ENCODE peak calls at places on chromosomes 13 and 19, in ten cellular contexts. C, Y, I, O, Q, H, P, A, J and B are unnamed samples.

GRCh38 chr19:4577020-4577782 is 17.7 kb upstream of the SEMA6B start:
- DNase-seq in C (no peak), Y (no peak), I (no peak), O (no peak), Q (peak; percentile 52), H (no peak), P (no peak), A (no peak), J (peak; percentile 8), B (no peak)

GRCh38 chr13:114082849-114083645 is 49.4 kb downstream of the RASA3 start:
- DNase-seq in C (peak; percentile 65), Y (no peak), I (no peak), O (no peak), Q (no peak), H (no peak), P (no peak), A (no peak), J (no peak), B (no peak)

GRCh38 chr13:110361365-110361911 is 54.4 kb downstream of the COL4A2 start:
- DNase-seq in C (peak; percentile 66), Y (peak; percentile 50), I (peak; percentile 81), O (peak; percentile 95), Q (no peak), H (no peak), P (peak; percentile 97), A (peak; percentile 83), J (no peak), B (no peak)

GRCh38 chr13:52067237-52067636 is 42.7 kb downstream of the UTP14C start:
- DNase-seq in C (no peak), Y (no peak), I (no peak), O (no peak), Q (no peak), H (no peak), P (no peak), A (no peak), J (no peak), B (no peak)

GRCh38 chr13:99657848-99658265 is 156.6 kb downstream of the TM9SF2 start:
- DNase-seq in C (peak; percentile 46), Y (no peak), I (peak; percentile 37), O (no peak), Q (peak; percentile 15), H (peak; percentile 48), P (no peak), A (peak; percentile 31), J (peak; percentile 40), B (no peak)

GRCh38 chr13:28494861-28495585 is at the start of gene FLT1:
- DNase-seq in C (peak; percentile 32), Y (no peak), I (no peak), O (no peak), Q (no peak), H (peak; percentile 67), P (peak; percentile 66), A (peak; percentile 77), J (peak; percentile 60), B (no peak)

GRCh38 chr19:47609885-47610545 is 1.1 kb downstream of the BICRA start:
- DNase-seq in C (peak; percentile 36), Y (peak; percentile 69), I (peak; percentile 41), O (no peak), Q (no peak), H (peak; percentile 65), P (peak; percentile 74), A (peak; percentile 45), J (peak; percentile 66), B (no peak)

GRCh38 chr19:5314907-5315298 is 25.7 kb downstream of the PTPRS start:
- DNase-seq in C (no peak), Y (no peak), I (no peak), O (no peak), Q (no peak), H (no peak), P (no peak), A (no peak), J (no peak), B (no peak)

GRCh38 chr13:51499841-51500240 is 47.0 kb upstream of the INTS6 start:
- DNase-seq in C (no peak), Y (no peak), I (no peak), O (no peak), Q (no peak), H (no peak), P (no peak), A (no peak), J (no peak), B (no peak)

DNA sequence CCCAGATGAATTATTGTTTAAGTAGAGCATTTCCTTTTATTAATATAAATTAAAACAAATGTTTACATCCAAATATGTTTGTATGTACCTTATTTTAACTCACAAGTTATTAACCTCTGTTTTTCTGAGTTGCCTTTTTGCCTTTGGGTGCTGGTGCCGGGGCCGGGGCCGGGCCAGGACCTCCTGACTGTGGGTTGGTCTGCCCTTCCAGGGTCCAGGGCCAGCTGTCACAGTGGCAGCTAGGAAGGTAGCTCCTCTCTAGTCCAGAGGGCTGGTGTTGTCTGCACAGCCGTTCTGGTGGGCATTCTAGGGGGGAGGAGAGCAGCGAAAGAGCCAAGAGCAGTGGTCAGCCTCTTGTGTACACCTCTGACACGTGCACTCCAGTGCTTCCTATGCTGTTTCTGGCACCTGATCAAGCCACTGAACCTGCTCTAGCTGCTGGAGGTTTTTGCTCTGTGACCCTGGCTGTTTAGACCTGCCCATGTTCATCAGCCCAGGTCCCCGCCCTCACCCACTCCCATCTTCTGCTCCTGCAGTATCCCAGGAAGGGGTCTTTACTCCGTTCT is 2.0 kb upstream of the UBA2 start:
- DNase-seq in C (no peak), Y (no peak), I (no peak), O (no peak), Q (no peak), H (no peak), P (no peak), A (no peak), J (no peak), B (no peak)
- TF ChIP-seq CTCF in C (no peak), Y (no peak), I (no peak), O (no peak), Q (no peak), H (no peak), P (no peak), A (no peak), J (no peak), B (no peak)

DNA sequence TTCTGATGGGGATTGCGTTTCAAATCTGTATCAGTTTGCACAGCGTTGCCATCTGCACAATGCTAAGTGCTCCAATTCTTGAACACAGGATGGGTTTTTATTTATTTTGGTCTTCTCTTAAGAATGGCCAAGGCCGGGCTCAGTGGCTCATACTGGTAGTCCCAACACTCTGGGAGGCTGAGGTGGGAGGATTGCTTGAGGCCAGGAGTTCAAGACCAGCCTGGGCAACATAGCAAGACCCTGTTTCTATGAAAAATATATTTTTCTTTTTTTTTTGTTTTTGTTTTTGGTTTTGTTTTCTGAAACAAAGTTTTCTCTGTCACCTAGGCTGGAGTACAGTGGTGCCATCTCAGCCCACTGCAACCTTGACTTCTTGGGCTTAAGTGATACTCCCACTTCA is 5.5 kb upstream of the YJEFN3 start:
- DNase-seq in C (no peak), Y (no peak), I (no peak), O (no peak), Q (no peak), H (no peak), P (no peak), A (no peak), J (no peak), B (no peak)
- H3K4me3 ChIP-seq in C (no peak overlapping the region), Y (no peak overlapping the region), I (no peak overlapping the region), O (no peak overlapping the region), Q (no peak overlapping the region), H (no peak overlapping the region), P (no peak overlapping the region), A (no peak overlapping the region), J (no peak overlapping the region), B (no peak overlapping the region)

DNA sequence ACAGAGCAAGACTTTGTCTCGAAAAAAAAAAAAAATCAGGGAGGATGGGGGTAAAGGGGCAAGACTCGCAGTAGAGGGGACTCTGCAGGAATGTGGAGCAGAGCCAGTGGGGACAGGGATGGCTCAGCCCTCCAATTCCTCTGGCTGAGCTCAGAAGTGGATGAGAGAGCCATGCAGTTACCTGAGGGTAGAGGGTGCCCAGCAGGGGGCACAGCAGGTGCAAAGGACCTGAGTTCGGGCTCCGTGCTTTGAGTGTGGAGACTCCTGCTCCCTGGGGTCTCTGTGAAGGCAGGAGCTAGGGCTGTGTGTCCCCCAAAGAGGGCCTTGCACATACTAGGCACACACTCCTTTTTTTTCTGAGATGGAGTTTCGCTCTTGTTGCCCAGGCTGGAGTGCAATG is 7.7 kb downstream of the DOCK6 start:
- DNase-seq in C (no peak), Y (no peak), I (no peak), O (no peak), Q (no peak), H (no peak), P (no peak), A (no peak), J (no peak), B (no peak)
- TF ChIP-seq CTCF in C (no peak), Y (no peak), I (no peak), O (no peak), Q (no peak), H (no peak), P (no peak), A (peak; percentile 29), J (no peak), B (peak; percentile 36)

GRCh38 chr19:1567848-1568227 is 287 bp downstream of the MEX3D start:
- DNase-seq in C (no peak), Y (no peak), I (no peak), O (no peak), Q (no peak), H (no peak), P (no peak), A (no peak), J (peak; percentile 57), B (no peak)

GRCh38 chr19:1566392-1567115 is 1.6 kb downstream of the MEX3D start:
- DNase-seq in C (peak; percentile 87), Y (peak; percentile 59), I (peak; percentile 68), O (peak; percentile 82), Q (peak; percentile 50), H (peak; percentile 76), P (peak; percentile 75), A (peak; percentile 68), J (peak; percentile 88), B (peak; percentile 61)

GRCh38 chr19:1569997-1570396 is 1.9 kb upstream of the MEX3D start:
- DNase-seq in C (no peak), Y (no peak), I (no peak), O (no peak), Q (no peak), H (no peak), P (no peak), A (no peak), J (no peak), B (no peak)

GRCh38 chr19:1567116-1567847 is 843 bp downstream of the MEX3D start:
- DNase-seq in C (no peak), Y (peak; percentile 47), I (no peak), O (no peak), Q (no peak), H (no peak), P (no peak), A (peak; percentile 47), J (peak; percentile 71), B (no peak)

DNA sequence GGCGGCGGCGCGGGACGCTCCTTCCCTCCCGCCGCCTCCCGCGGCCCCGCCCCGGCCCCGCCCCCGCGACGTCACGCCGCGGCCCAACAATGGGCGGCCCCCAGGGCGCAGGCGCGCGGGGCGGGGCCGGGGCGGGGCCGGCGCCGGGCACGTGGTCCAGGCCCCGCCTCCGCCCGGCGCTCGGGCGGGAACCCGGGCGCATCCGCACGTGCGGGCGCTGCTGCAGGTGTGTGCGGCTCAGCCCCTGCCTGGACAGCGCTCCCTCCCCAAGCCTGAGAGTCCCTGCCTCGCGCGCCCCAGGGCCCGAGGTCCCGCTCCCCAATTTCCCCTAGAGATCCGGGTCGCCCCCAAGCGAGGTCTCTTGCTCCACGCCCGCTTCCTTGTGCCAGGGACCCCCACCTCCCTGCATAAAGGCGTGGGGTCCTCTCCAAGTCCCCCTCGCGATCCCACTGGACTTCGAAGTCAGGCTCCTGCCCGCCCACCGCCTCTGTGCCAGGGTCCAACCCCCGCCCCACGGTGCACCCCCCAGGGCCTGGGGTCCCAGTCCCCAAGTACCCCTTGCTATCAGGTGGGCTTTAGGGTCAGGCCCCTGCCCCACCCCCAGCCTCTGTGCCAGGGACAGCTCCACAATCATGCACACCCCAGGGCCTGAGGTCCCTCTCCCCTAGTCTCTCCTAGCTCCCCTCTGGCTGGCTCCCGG is at the start of gene MEX3D:
- DNase-seq in C (peak; percentile 43), Y (peak; percentile 87), I (peak; percentile 50), O (no peak), Q (peak; percentile 62), H (peak; percentile 79), P (peak; percentile 85), A (peak; percentile 81), J (peak; percentile 94), B (no peak)
- H3K4me3 ChIP-seq in C (peak within 1 kb of the TSS; percentile 42), Y (peak within 1 kb of the TSS; percentile 62), I (peak within 1 kb of the TSS; percentile 81), O (peak within 1 kb of the TSS; percentile 81), Q (peak within 1 kb of the TSS; percentile 76), H (peak within 1 kb of the TSS; percentile 73), P (peak within 1 kb of the TSS; percentile 57), A (peak within 1 kb of the TSS; percentile 84), J (peak within 1 kb of the TSS; percentile 68), B (peak within 1 kb of the TSS; percentile 79)